ENCODE peak calls at places on chromosomes 13 and 19, in four cellular contexts. Q is NCI-H2081; K is activated CD8-positive, alpha-beta T cell treated with anti-CD3 and anti-CD28 coated beads, Interleukin-2, amount 10 ng/mL, durations not matched to agents 7 days and 5 days; O is foreskin fibroblast. S is an unnamed sample.

GRCh38 chr13:23510544-23510916 is 59.7 kb upstream of the TNFRSF19 start:
- DNase-seq in K (no peak), O (peak), Q (no peak), S (no peak)

GRCh38 chr19:16834747-16835146 is 5.5 kb downstream of the SIN3B start:
- DNase-seq in Q (no peak), K (no peak), O (no peak), S (no peak)

GRCh38 chr13:102402292-102402691 is 444 bp upstream of the FGF14 start:
- DNase-seq in K (peak), O (peak), Q (no peak), S (no peak)

GRCh38 chr13:94967183-94968039 is 255.1 kb upstream of the SOX21 start:
- DNase-seq in Q (no peak), O (peak), K (no peak), S (no peak)

GRCh38 chr19:1837625-1838105 is 10.6 kb downstream of the REXO1 start:
- DNase-seq in O (peak), Q (no peak), K (peak), S (no peak)

GRCh38 chr19:32324631-32325215 is 20.7 kb upstream of the ZNF507 start:
- DNase-seq in Q (no peak), O (peak), K (no peak), S (no peak)

GRCh38 chr13:21069561-21070004 is 8.2 kb upstream of the LATS2 start:
- DNase-seq in O (peak), Q (no peak), K (no peak), S (no peak)

GRCh38 chr19:14347999-14348889 is 33.0 kb upstream of the ADGRE5 start:
- DNase-seq in O (peak), Q (peak), K (peak), S (no peak)

GRCh38 chr19:33674575-33675367 is 53.0 kb downstream of the CHST8 start:
- DNase-seq in Q (no peak), O (no peak), K (no peak), S (no peak)

GRCh38 chr13:99113351-99113750 is 87.3 kb upstream of the UBAC2 start:
- DNase-seq in K (no peak), O (no peak), Q (no peak), S (no peak)

GRCh38 chr19:48419158-48419920 is 25.9 kb downstream of the GRIN2D start:
- DNase-seq in Q (peak), K (peak), O (peak), S (no peak)

GRCh38 chr19:4870025-4870700 is 2.7 kb upstream of the PLIN3 start:
- DNase-seq in O (peak), K (peak), Q (no peak), S (no peak)

GRCh38 chr13:74372511-74372910 is 238.3 kb upstream of the KLF12 start:
- DNase-seq in Q (no peak), O (no peak), K (no peak), S (no peak)

GRCh38 chr13:113083402-113084061 is 22.1 kb upstream of the F7 start:
- DNase-seq in K (no peak), Q (no peak), O (no peak), S (peak)

GRCh38 chr13:70098669-70099068 is 9.0 kb upstream of the ATXN8OS start:
- DNase-seq in Q (peak), K (no peak), O (no peak), S (no peak)

GRCh38 chr13:34959489-34959888 is 17.4 kb downstream of the NBEA start:
- DNase-seq in K (no peak), O (no peak), Q (no peak), S (no peak)

GRCh38 chr13:47611664-47612288 is 389.3 kb downstream of the SUCLA2 start:
- DNase-seq in Q (no peak), K (no peak), O (peak), S (no peak)

GRCh38 chr19:1992759-1993260 is 22.7 kb downstream of the BTBD2 start:
- DNase-seq in O (peak), K (no peak), Q (no peak), S (no peak)

GRCh38 chr19:12834418-12834943 is at the start of gene RTBDN:
- DNase-seq in O (no peak), K (no peak), Q (peak), S (no peak)

GRCh38 chr13:73335226-73335625 is 276.4 kb downstream of the KLF5 start:
- DNase-seq in K (no peak), Q (no peak), O (peak), S (no peak)

GRCh38 chr19:1501200-1501595 is 10.2 kb downstream of the REEP6 start:
- DNase-seq in O (no peak), Q (no peak), K (no peak), S (no peak)

GRCh38 chr19:54029930-54030490 is 33.7 kb downstream of the VSTM1 start:
- DNase-seq in O (peak), Q (peak), K (peak), S (no peak)

GRCh38 chr19:19386373-19386869 is 19.1 kb upstream of the GATAD2A start:
- DNase-seq in K (peak), O (no peak), Q (no peak), S (no peak)

GRCh38 chr13:21747456-21747855 is 76.6 kb downstream of the FGF9 start:
- DNase-seq in Q (no peak), K (no peak), O (no peak), S (no peak)

GRCh38 chr19:7699422-7700127 is 2.4 kb downstream of the FCER2 start:
- DNase-seq in K (no peak), Q (no peak), O (peak), S (no peak)

GRCh38 chr19:35977446-35978222 is 17.4 kb upstream of the SDHAF1 start:
- DNase-seq in K (peak), O (no peak), Q (peak), S (no peak)

GRCh38 chr13:48646791-48647190 is 6.9 kb upstream of the CYSLTR2 start:
- DNase-seq in Q (no peak), O (no peak), K (no peak), S (no peak)

GRCh38 chr13:85519363-85519762 is 279.9 kb downstream of the SLITRK6 start:
- DNase-seq in Q (no peak), K (no peak), O (no peak), S (no peak)

GRCh38 chr13:40064723-40065122 is 409.3 kb downstream of the COG6 start:
- DNase-seq in Q (no peak), O (peak), K (no peak), S (no peak)

GRCh38 chr13:51317262-51317661 is 22.2 kb upstream of the SERPINE3 start:
- DNase-seq in O (peak), Q (no peak), K (no peak), S (no peak)

GRCh38 chr19:50492303-50493052 is 15.8 kb upstream of the GARIN5A start:
- DNase-seq in K (peak), Q (no peak), O (peak), S (no peak)

GRCh38 chr19:9914315-9915207 is 21.8 kb downstream of the OLFM2 start:
- DNase-seq in O (peak), K (peak), Q (no peak), S (peak)

GRCh38 chr19:34171539-34171876 is 796 bp upstream of the LSM14A start:
- DNase-seq in O (peak), K (no peak), Q (no peak), S (no peak)

GRCh38 chr19:48102870-48103751 is 7.5 kb downstream of the PLA2G4C start:
- DNase-seq in O (peak), Q (no peak), K (peak), S (no peak)

GRCh38 chr13:102317593-102317992 is 84.3 kb downstream of the FGF14 start:
- DNase-seq in Q (no peak), O (peak), K (no peak), S (no peak)

GRCh38 chr13:25109341-25109740 is 13.4 kb downstream of the PABPC3 start:
- DNase-seq in Q (no peak), O (no peak), K (no peak), S (no peak)

GRCh38 chr19:34089566-34089965 is 82.7 kb upstream of the LSM14A start:
- DNase-seq in Q (no peak), O (no peak), K (no peak), S (no peak)

GRCh38 chr19:46515879-46516350 is 20.2 kb upstream of the PNMA8B start:
- DNase-seq in K (peak), O (peak), Q (peak), S (no peak)